ENCODE peak calls at places on chromosomes 16 and 17, in seven cellular contexts. O is body of pancreas, S is GM12865, D is fibroblast of lung, E is suprapubic skin, B is cardiac muscle cell, H is astrocyte of the spinal cord. P is an unnamed sample.

GRCh38 chr17:81251943-81252301 is 12.8 kb downstream of the NDUFAF8 start:
- DNase-seq in S (no peak), H (no peak), D (no peak), E (no peak), O (no peak), B (no peak), P (no peak)

GRCh38 chr17:42629420-42630009 is 20.0 kb downstream of the TUBG1 start:
- DNase-seq in O (peak; percentile 48), E (no peak), H (no peak), S (no peak), B (peak; percentile 34), D (no peak), P (no peak)

GRCh38 chr16:30028438-30029093 is 2.5 kb downstream of the TLCD3B start:
- DNase-seq in E (no peak), S (peak; percentile 26), D (no peak), O (no peak), B (peak; percentile 30), H (no peak), P (no peak)

GRCh38 chr16:88066234-88066633 is 115.0 kb downstream of the BANP start:
- DNase-seq in O (no peak), B (no peak), S (no peak), D (no peak), E (peak; percentile 51), H (no peak), P (no peak)

GRCh38 chr16:55370762-55371482 is 46.9 kb downstream of the IRX6 start:
- DNase-seq in E (peak; percentile 79), O (peak; percentile 40), D (peak; percentile 22), S (no peak), B (peak; percentile 45), H (peak; percentile 35), P (peak; percentile 62)

GRCh38 chr16:31113420-31114124 is 3.9 kb upstream of the KAT8 start:
- DNase-seq in S (no peak), H (no peak), D (no peak), E (no peak), O (no peak), B (no peak), P (no peak)

GRCh38 chr17:78910885-78911284 is 7.9 kb upstream of the CEP295NL start:
- DNase-seq in O (no peak), B (no peak), S (no peak), D (no peak), E (no peak), H (no peak), P (no peak)

GRCh38 chr17:38617074-38617860 is 11.5 kb upstream of the SRCIN1 start:
- DNase-seq in O (no peak), D (no peak), S (no peak), B (no peak), H (no peak), E (no peak), P (no peak)

GRCh38 chr17:48612854-48613691 is 2.0 kb downstream of the HOXB8 start:
- DNase-seq in H (peak; percentile 53), D (peak; percentile 60), B (no peak), O (no peak), S (peak; percentile 40), E (no peak), P (no peak)

GRCh38 chr16:59249049-59249448 is 514.9 kb upstream of the GOT2 start:
- DNase-seq in S (no peak), H (no peak), O (no peak), B (no peak), D (no peak), E (no peak), P (no peak)

GRCh38 chr17:74407384-74407783 is 24.5 kb upstream of the GPRC5C start:
- DNase-seq in H (no peak), E (no peak), B (no peak), O (peak; percentile 57), S (no peak), D (no peak), P (no peak)

GRCh38 chr17:27038676-27039075 is 255.2 kb upstream of the WSB1 start:
- DNase-seq in O (no peak), B (no peak), D (no peak), S (no peak), E (no peak), H (no peak), P (no peak)

GRCh38 chr16:23245268-23245667 is 56.8 kb upstream of the SCNN1B start:
- DNase-seq in E (no peak), B (no peak), D (no peak), O (peak; percentile 11), H (no peak), S (no peak), P (no peak)

GRCh38 chr17:34727601-34728000 is 148.2 kb downstream of the TMEM132E start:
- DNase-seq in B (no peak), D (no peak), E (no peak), S (no peak), O (no peak), H (no peak), P (no peak)

GRCh38 chr17:43540821-43541674 is 5.1 kb downstream of the ETV4 start:
- DNase-seq in S (no peak), B (peak; percentile 44), H (no peak), D (peak; percentile 50), O (no peak), E (no peak), P (no peak)

GRCh38 chr17:36689089-36689667 is 87.8 kb downstream of the MRM1 start:
- DNase-seq in D (no peak), S (no peak), E (no peak), H (no peak), O (no peak), B (no peak), P (no peak)

GRCh38 chr16:2388875-2389433 is 40.3 kb upstream of the CCNF start:
- DNase-seq in E (no peak), B (peak; percentile 14), S (no peak), H (peak; percentile 92), D (peak; percentile 73), O (peak; percentile 97), P (peak; percentile 39)

GRCh38 chr16:65740716-65741115 is 618.9 kb upstream of the CDH11 start:
- DNase-seq in E (no peak), D (no peak), H (no peak), O (no peak), S (no peak), B (peak; percentile 24), P (peak; percentile 50)

GRCh38 chr16:57503366-57503765 is 17.1 kb upstream of the DOK4 start:
- DNase-seq in H (no peak), O (no peak), B (peak; percentile 41), D (no peak), S (no peak), E (no peak), P (no peak)

GRCh38 chr17:80034977-80035686 is 540 bp downstream of the TBC1D16 start:
- DNase-seq in E (no peak), H (peak; percentile 49), S (peak; percentile 22), O (peak; percentile 35), B (peak; percentile 38), D (peak; percentile 42), P (peak; percentile 36)

GRCh38 chr17:80035687-80035936 is at the start of gene TBC1D16:
- DNase-seq in O (no peak), D (no peak), E (no peak), S (no peak), B (no peak), H (no peak), P (no peak)

GRCh38 chr17:80036715-80037477 is 454 bp downstream of the CCDC40 start:
- DNase-seq in E (peak; percentile 80), H (peak; percentile 34), B (no peak), O (no peak), S (peak; percentile 14), D (peak; percentile 23), P (no peak)

GRCh38 chr17:80034654-80034976 is 1.1 kb downstream of the TBC1D16 start:
- DNase-seq in H (no peak), E (no peak), S (no peak), O (no peak), D (no peak), B (no peak), P (no peak)

GRCh38 chr17:80035937-80036714 is at the start of gene CCDC40:
- DNase-seq in B (peak; percentile 80), E (peak; percentile 92), H (peak; percentile 70), S (peak; percentile 62), O (peak; percentile 90), D (peak; percentile 70), P (peak; percentile 72)
- TF ChIP-seq CTCF in B (peak; percentile 1), E (no peak), H (no peak), S (no peak), O (peak; percentile 9), D (no peak), P (peak; percentile 6)

GRCh38 chr16:72937916-72938315 is 110.0 kb downstream of the ZFHX3 start:
- DNase-seq in O (no peak), S (no peak), E (peak; percentile 55), D (no peak), H (no peak), B (no peak), P (no peak)

GRCh38 chr16:72935896-72936295 is 112.0 kb downstream of the ZFHX3 start:
- DNase-seq in S (no peak), D (peak; percentile 28), B (no peak), O (peak; percentile 48), H (no peak), E (peak; percentile 40), P (no peak)

GRCh38 chr16:72936408-72936807 is 111.5 kb downstream of the ZFHX3 start:
- DNase-seq in S (no peak), D (no peak), O (no peak), B (no peak), E (peak; percentile 13), H (no peak), P (no peak)

GRCh38 chr16:72938426-72939164 is 109.3 kb downstream of the ZFHX3 start:
- DNase-seq in S (no peak), D (peak; percentile 94), O (peak; percentile 77), B (peak; percentile 88), E (peak; percentile 87), H (peak; percentile 87), P (peak; percentile 91)

GRCh38 chr16:72937360-72937759 is 110.6 kb downstream of the ZFHX3 start:
- DNase-seq in H (no peak), D (no peak), O (no peak), S (no peak), B (no peak), E (peak; percentile 55), P (no peak)
- TF ChIP-seq CTCF in H (no peak), D (no peak), O (no peak), S (no peak), B (no peak), E (no peak), P (no peak)

GRCh38 chr16:27642753-27643152 is 92.8 kb downstream of the KATNIP start:
- DNase-seq in D (peak; percentile 52), S (peak; percentile 28), H (peak; percentile 17), B (peak; percentile 39), E (no peak), O (no peak), P (peak; percentile 12)
- TF ChIP-seq CTCF in D (peak; percentile 26), S (peak; percentile 13), H (peak; percentile 20), B (peak; percentile 20), E (no peak), O (no peak), P (peak; percentile 10)

DNA sequence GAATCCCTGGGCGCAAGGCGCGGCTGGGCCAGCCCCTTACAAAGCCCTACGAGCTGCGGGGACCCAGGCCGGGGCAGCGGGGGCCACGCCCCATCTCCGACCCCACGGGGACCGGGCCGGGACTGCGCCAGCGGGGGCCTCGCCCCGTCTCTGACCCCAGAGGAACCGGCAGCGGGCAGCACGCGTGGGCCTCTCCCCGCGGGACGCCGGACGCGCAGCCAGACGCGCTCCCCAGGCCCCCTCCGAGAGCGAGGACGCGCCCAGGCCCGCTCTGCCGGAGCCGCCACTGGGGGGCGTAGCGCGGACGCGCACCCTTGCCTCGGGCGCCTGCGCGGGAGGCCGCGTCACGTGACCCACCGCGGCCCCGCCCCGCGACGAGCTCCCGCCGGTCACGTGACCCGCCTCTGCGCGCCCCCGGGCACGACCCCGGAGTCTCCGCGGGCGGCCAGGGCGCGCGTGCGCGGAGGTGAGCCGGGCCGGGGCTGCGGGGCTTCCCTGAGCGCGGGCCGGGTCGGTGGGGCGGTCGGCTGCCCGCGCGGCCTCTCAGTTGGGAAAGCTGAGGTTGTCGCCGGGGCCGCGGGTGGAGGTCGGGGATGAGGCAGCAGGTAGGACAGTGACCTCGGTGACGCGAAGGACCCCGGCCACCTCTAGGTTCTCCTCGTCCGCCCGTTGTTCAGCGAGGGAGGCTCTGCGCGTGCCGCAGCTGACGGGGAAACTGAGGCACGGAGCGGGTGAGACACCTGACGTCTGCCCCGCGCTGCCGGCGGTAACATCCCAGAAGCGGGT is at the start of gene GAA:
- DNase-seq in D (peak; percentile 78), H (peak; percentile 66), O (peak; percentile 85), E (peak; percentile 88), B (peak; percentile 89), S (peak; percentile 92), P (peak; percentile 71)
- TF ChIP-seq CTCF in D (peak; percentile 52), H (peak; percentile 71), O (peak; percentile 40), E (peak; percentile 96), B (peak; percentile 52), S (peak; percentile 87), P (peak; percentile 43)